ENCODE peak calls at places on chromosomes 2 and 18, in four cellular contexts. One of them, this sample, is unnamed.

GRCh38 chr2:10006248-10007147 is 36.9 kb upstream of the KLF11 start:
- DNase-seq in thyroid gland: peak; percentile 56
- DNase-seq in RWPE1: no peak
- DNase-seq in CD4-positive, alpha-beta T cell: no peak
- DNase-seq in this sample: no peak

GRCh38 chr2:16005819-16006536 is 65.6 kb downstream of the MYCN start:
- DNase-seq in thyroid gland: no peak
- DNase-seq in RWPE1: peak; percentile 46
- DNase-seq in CD4-positive, alpha-beta T cell: no peak
- DNase-seq in this sample: no peak

GRCh38 chr2:25127631-25128030 is 40.7 kb downstream of the POMC start:
- DNase-seq in thyroid gland: peak; percentile 20
- DNase-seq in RWPE1: no peak
- DNase-seq in CD4-positive, alpha-beta T cell: no peak
- DNase-seq in this sample: no peak

GRCh38 chr18:26021061-26021754 is 69.2 kb downstream of the SS18 start:
- DNase-seq in thyroid gland: peak; percentile 6
- DNase-seq in RWPE1: no peak
- DNase-seq in CD4-positive, alpha-beta T cell: no peak
- DNase-seq in this sample: no peak

GRCh38 chr2:42153944-42154593 is 15.1 kb upstream of the EML4 start:
- DNase-seq in thyroid gland: no peak
- DNase-seq in RWPE1: no peak
- DNase-seq in CD4-positive, alpha-beta T cell: no peak
- DNase-seq in this sample: no peak

GRCh38 chr18:74654637-74655036 is 57.0 kb downstream of the ZNF407 start:
- DNase-seq in thyroid gland: no peak
- DNase-seq in RWPE1: no peak
- DNase-seq in CD4-positive, alpha-beta T cell: no peak
- DNase-seq in this sample: no peak

GRCh38 chr2:151881342-151881741 is 53.1 kb upstream of the ARL5A start:
- DNase-seq in thyroid gland: no peak
- DNase-seq in RWPE1: no peak
- DNase-seq in CD4-positive, alpha-beta T cell: no peak
- DNase-seq in this sample: no peak

GRCh38 chr2:69997296-69998184 is 36.1 kb upstream of the ASPRV1 start:
- DNase-seq in thyroid gland: no peak
- DNase-seq in RWPE1: peak; percentile 81
- DNase-seq in CD4-positive, alpha-beta T cell: no peak
- DNase-seq in this sample: no peak

GRCh38 chr2:43461461-43462073 is 134.3 kb downstream of the THADA start:
- DNase-seq in thyroid gland: no peak
- DNase-seq in RWPE1: no peak
- DNase-seq in CD4-positive, alpha-beta T cell: no peak
- DNase-seq in this sample: peak; percentile 41

GRCh38 chr18:42929857-42930256 is 185.6 kb downstream of the RIT2 start:
- DNase-seq in thyroid gland: no peak
- DNase-seq in RWPE1: no peak
- DNase-seq in CD4-positive, alpha-beta T cell: no peak
- DNase-seq in this sample: no peak

GRCh38 chr18:2089416-2089815 is 481.9 kb downstream of the METTL4 start:
- DNase-seq in thyroid gland: no peak
- DNase-seq in RWPE1: no peak
- DNase-seq in CD4-positive, alpha-beta T cell: no peak
- DNase-seq in this sample: no peak

GRCh38 chr2:182541268-182541667 is 114.4 kb upstream of the PDE1A start:
- DNase-seq in thyroid gland: no peak
- DNase-seq in RWPE1: no peak
- DNase-seq in CD4-positive, alpha-beta T cell: no peak
- DNase-seq in this sample: no peak

GRCh38 chr2:28547223-28547860 is 51.5 kb downstream of the PLB1 start:
- DNase-seq in thyroid gland: no peak
- DNase-seq in RWPE1: no peak
- DNase-seq in CD4-positive, alpha-beta T cell: no peak
- DNase-seq in this sample: no peak

GRCh38 chr2:42881732-42882131 is 89.3 kb upstream of the HAAO start:
- DNase-seq in thyroid gland: no peak
- DNase-seq in RWPE1: peak; percentile 46
- DNase-seq in CD4-positive, alpha-beta T cell: no peak
- DNase-seq in this sample: no peak

GRCh38 chr2:24491626-24492282 is 700 bp downstream of the NCOA1 start:
- DNase-seq in thyroid gland: peak; percentile 36
- DNase-seq in RWPE1: peak; percentile 20
- DNase-seq in CD4-positive, alpha-beta T cell: peak; percentile 57
- DNase-seq in this sample: peak; percentile 72

GRCh38 chr2:229634574-229635185 is 79.7 kb downstream of the DNER start:
- DNase-seq in thyroid gland: no peak
- DNase-seq in RWPE1: no peak
- DNase-seq in CD4-positive, alpha-beta T cell: no peak
- DNase-seq in this sample: no peak

GRCh38 chr2:205403244-205403845 is 279.0 kb upstream of the NRP2 start:
- DNase-seq in thyroid gland: no peak
- DNase-seq in RWPE1: no peak
- DNase-seq in CD4-positive, alpha-beta T cell: no peak
- DNase-seq in this sample: no peak

GRCh38 chr18:470661-471501 is 29.6 kb downstream of the COLEC12 start:
- DNase-seq in thyroid gland: no peak
- DNase-seq in RWPE1: peak; percentile 21
- DNase-seq in CD4-positive, alpha-beta T cell: no peak
- DNase-seq in this sample: no peak

GRCh38 chr2:95721726-95722125 is 129.9 kb downstream of the TRIM43 start:
- DNase-seq in thyroid gland: peak; percentile 36
- DNase-seq in RWPE1: no peak
- DNase-seq in CD4-positive, alpha-beta T cell: no peak
- DNase-seq in this sample: no peak

GRCh38 chr2:10911291-10912075 is at the start of gene KCNF1:
- DNase-seq in thyroid gland: peak; percentile 45
- DNase-seq in RWPE1: peak; percentile 55
- DNase-seq in CD4-positive, alpha-beta T cell: no peak
- DNase-seq in this sample: no peak

GRCh38 chr2:3265471-3265870 is 112.1 kb downstream of the EIPR1 start:
- DNase-seq in thyroid gland: no peak
- DNase-seq in RWPE1: no peak
- DNase-seq in CD4-positive, alpha-beta T cell: no peak
- DNase-seq in this sample: no peak

GRCh38 chr2:227826019-227826521 is 12.4 kb downstream of the CCL20 start:
- DNase-seq in thyroid gland: no peak
- DNase-seq in RWPE1: no peak
- DNase-seq in CD4-positive, alpha-beta T cell: peak; percentile 11
- DNase-seq in this sample: no peak

GRCh38 chr2:181904022-181904632 is 12.6 kb downstream of the ITPRID2 start:
- DNase-seq in thyroid gland: no peak
- DNase-seq in RWPE1: peak; percentile 34
- DNase-seq in CD4-positive, alpha-beta T cell: no peak
- DNase-seq in this sample: peak; percentile 24

GRCh38 chr2:182456784-182457183 is 29.9 kb upstream of the PDE1A start:
- DNase-seq in thyroid gland: no peak
- DNase-seq in RWPE1: no peak
- DNase-seq in CD4-positive, alpha-beta T cell: no peak
- DNase-seq in this sample: no peak

GRCh38 chr18:68660355-68661183 is 54.3 kb downstream of the TMX3 start:
- DNase-seq in thyroid gland: no peak
- DNase-seq in RWPE1: peak; percentile 32
- DNase-seq in CD4-positive, alpha-beta T cell: no peak
- DNase-seq in this sample: peak; percentile 10

GRCh38 chr2:64698668-64699444 is 45.1 kb upstream of the SERTAD2 start:
- DNase-seq in thyroid gland: no peak
- DNase-seq in RWPE1: peak; percentile 63
- DNase-seq in CD4-positive, alpha-beta T cell: no peak
- DNase-seq in this sample: peak; percentile 72

GRCh38 chr2:45993476-45993991 is 303.7 kb upstream of the EPAS1 start:
- DNase-seq in thyroid gland: peak; percentile 76
- DNase-seq in RWPE1: peak; percentile 63
- DNase-seq in CD4-positive, alpha-beta T cell: peak; percentile 13
- DNase-seq in this sample: peak; percentile 71

GRCh38 chr2:44358498-44358897 is 2.8 kb downstream of the PREPL start:
- DNase-seq in thyroid gland: peak; percentile 48
- DNase-seq in RWPE1: peak; percentile 7
- DNase-seq in CD4-positive, alpha-beta T cell: peak; percentile 9
- DNase-seq in this sample: peak; percentile 42

GRCh38 chr2:185188656-185189055 is 549.9 kb upstream of the FSIP2 start:
- DNase-seq in thyroid gland: no peak
- DNase-seq in RWPE1: no peak
- DNase-seq in CD4-positive, alpha-beta T cell: no peak
- DNase-seq in this sample: no peak

GRCh38 chr18:23479829-23480505 is 23.3 kb upstream of the RMC1 start:
- DNase-seq in thyroid gland: no peak
- DNase-seq in RWPE1: no peak
- DNase-seq in CD4-positive, alpha-beta T cell: no peak
- DNase-seq in this sample: peak; percentile 45

GRCh38 chr18:44599409-44599808 is 81.3 kb upstream of the SETBP1 start:
- DNase-seq in thyroid gland: peak; percentile 59
- DNase-seq in RWPE1: no peak
- DNase-seq in CD4-positive, alpha-beta T cell: no peak
- DNase-seq in this sample: no peak

GRCh38 chr2:226643030-226643429 is 156.6 kb downstream of the IRS1 start:
- DNase-seq in thyroid gland: no peak
- DNase-seq in RWPE1: no peak
- DNase-seq in CD4-positive, alpha-beta T cell: no peak
- DNase-seq in this sample: no peak

GRCh38 chr2:128714861-128715312 is 396.2 kb upstream of the HS6ST1 start:
- DNase-seq in thyroid gland: no peak
- DNase-seq in RWPE1: no peak
- DNase-seq in CD4-positive, alpha-beta T cell: no peak
- DNase-seq in this sample: no peak
- TF ChIP-seq CTCF in thyroid gland: no peak
- TF ChIP-seq CTCF in RWPE1: no peak
- TF ChIP-seq CTCF in CD4-positive, alpha-beta T cell: no peak
- TF ChIP-seq CTCF in this sample: no peak

GRCh38 chr18:80231616-80232015 is 15.7 kb downstream of the PARD6G start:
- DNase-seq in thyroid gland: no peak
- DNase-seq in RWPE1: no peak
- DNase-seq in CD4-positive, alpha-beta T cell: no peak
- DNase-seq in this sample: no peak

GRCh38 chr18:80233201-80233835 is 14.0 kb downstream of the PARD6G start:
- DNase-seq in thyroid gland: no peak
- DNase-seq in RWPE1: no peak
- DNase-seq in CD4-positive, alpha-beta T cell: no peak
- DNase-seq in this sample: no peak

GRCh38 chr18:80232030-80232429 is 15.3 kb downstream of the PARD6G start:
- DNase-seq in thyroid gland: no peak
- DNase-seq in RWPE1: no peak
- DNase-seq in CD4-positive, alpha-beta T cell: no peak
- DNase-seq in this sample: no peak

GRCh38 chr18:80233899-80234298 is 13.4 kb downstream of the PARD6G start:
- DNase-seq in thyroid gland: no peak
- DNase-seq in RWPE1: peak; percentile 51
- DNase-seq in CD4-positive, alpha-beta T cell: no peak
- DNase-seq in this sample: no peak

DNA sequence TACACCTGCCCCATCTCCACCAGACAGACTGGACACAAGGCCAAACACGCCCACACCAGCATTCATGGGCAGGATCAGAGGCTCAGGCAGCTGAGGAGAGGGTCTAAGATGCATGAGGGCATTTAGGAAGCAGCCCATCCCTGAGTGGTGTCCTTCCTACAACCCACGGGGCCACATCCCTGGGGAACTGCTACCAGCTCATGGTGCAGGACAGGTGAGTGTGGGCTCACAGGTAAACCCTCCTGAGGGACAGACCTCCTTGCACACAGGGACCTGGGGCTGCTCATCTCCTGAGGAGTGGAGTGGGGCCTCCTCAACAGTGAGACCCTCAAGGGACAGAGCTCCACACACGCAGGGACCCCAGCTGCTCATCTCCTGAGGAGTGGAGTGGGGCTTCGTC is 14.6 kb downstream of the PARD6G start:
- DNase-seq in thyroid gland: no peak
- DNase-seq in RWPE1: no peak
- DNase-seq in CD4-positive, alpha-beta T cell: no peak
- DNase-seq in this sample: no peak
- TF ChIP-seq CTCF in thyroid gland: no peak
- TF ChIP-seq CTCF in RWPE1: no peak
- TF ChIP-seq CTCF in CD4-positive, alpha-beta T cell: no peak
- TF ChIP-seq CTCF in this sample: no peak

GRCh38 chr2:206783718-206784117 is 18.3 kb downstream of the FASTKD2 start:
- DNase-seq in thyroid gland: no peak
- DNase-seq in RWPE1: no peak
- DNase-seq in CD4-positive, alpha-beta T cell: no peak
- DNase-seq in this sample: no peak
- TF ChIP-seq CTCF in thyroid gland: peak; percentile 7
- TF ChIP-seq CTCF in RWPE1: peak; percentile 23
- TF ChIP-seq CTCF in CD4-positive, alpha-beta T cell: peak; percentile 23
- TF ChIP-seq CTCF in this sample: no peak

GRCh38 chr18:72819050-72819449 is 48.7 kb downstream of the NETO1 start:
- DNase-seq in thyroid gland: no peak
- DNase-seq in RWPE1: no peak
- DNase-seq in CD4-positive, alpha-beta T cell: no peak
- DNase-seq in this sample: no peak
- TF ChIP-seq CTCF in thyroid gland: no peak
- TF ChIP-seq CTCF in RWPE1: no peak
- TF ChIP-seq CTCF in CD4-positive, alpha-beta T cell: no peak
- TF ChIP-seq CTCF in this sample: no peak